ENCODE peak calls at places on chromosomes 7 and 10, in eight cellular contexts. One of them, this sample, is unnamed.

GRCh38 chr10:72086466-72087391 is 1.6 kb downstream of the SPOCK2 start:
- DNase-seq in AG10803: no peak
- DNase-seq in HFFc6: no peak
- DNase-seq in lung: no peak
- DNase-seq in H54: no peak
- DNase-seq in activated gamma-delta T cell treated with anti-CD3 and anti-CD28 coated beads, Interleukin-2, amount 50 U/mL, for 16 hours: peak; percentile 52
- DNase-seq in stimulated activated CD8-positive, alpha-beta memory T cell treated with anti-CD3 and anti-CD28 coated beads, Interleukin-2, amount 100 ng/mL, for 1 hour: peak; percentile 48
- DNase-seq in H1: peak; percentile 69
- DNase-seq in this sample: no peak

GRCh38 chr10:104128214-104128613 is 6.2 kb downstream of the SFR1 start:
- DNase-seq in AG10803: no peak
- DNase-seq in HFFc6: peak; percentile 16
- DNase-seq in lung: no peak
- DNase-seq in H54: no peak
- DNase-seq in activated gamma-delta T cell treated with anti-CD3 and anti-CD28 coated beads, Interleukin-2, amount 50 U/mL, for 16 hours: no peak
- DNase-seq in stimulated activated CD8-positive, alpha-beta memory T cell treated with anti-CD3 and anti-CD28 coated beads, Interleukin-2, amount 100 ng/mL, for 1 hour: no peak
- DNase-seq in H1: no peak
- DNase-seq in this sample: no peak

GRCh38 chr7:108290344-108291134 is 160.4 kb upstream of the LAMB4 start:
- DNase-seq in AG10803: no peak
- DNase-seq in HFFc6: no peak
- DNase-seq in lung: no peak
- DNase-seq in H54: no peak
- DNase-seq in activated gamma-delta T cell treated with anti-CD3 and anti-CD28 coated beads, Interleukin-2, amount 50 U/mL, for 16 hours: no peak
- DNase-seq in stimulated activated CD8-positive, alpha-beta memory T cell treated with anti-CD3 and anti-CD28 coated beads, Interleukin-2, amount 100 ng/mL, for 1 hour: no peak
- DNase-seq in H1: no peak
- DNase-seq in this sample: peak; percentile 18

GRCh38 chr7:95501261-95501816 is 15.6 kb downstream of the ASB4 start:
- DNase-seq in AG10803: no peak
- DNase-seq in HFFc6: no peak
- DNase-seq in lung: no peak
- DNase-seq in H54: no peak
- DNase-seq in activated gamma-delta T cell treated with anti-CD3 and anti-CD28 coated beads, Interleukin-2, amount 50 U/mL, for 16 hours: no peak
- DNase-seq in stimulated activated CD8-positive, alpha-beta memory T cell treated with anti-CD3 and anti-CD28 coated beads, Interleukin-2, amount 100 ng/mL, for 1 hour: no peak
- DNase-seq in H1: no peak
- DNase-seq in this sample: no peak

GRCh38 chr7:14507617-14508016 is 394.9 kb downstream of the DGKB start:
- DNase-seq in AG10803: peak; percentile 43
- DNase-seq in HFFc6: no peak
- DNase-seq in lung: no peak
- DNase-seq in H54: peak; percentile 19
- DNase-seq in activated gamma-delta T cell treated with anti-CD3 and anti-CD28 coated beads, Interleukin-2, amount 50 U/mL, for 16 hours: no peak
- DNase-seq in stimulated activated CD8-positive, alpha-beta memory T cell treated with anti-CD3 and anti-CD28 coated beads, Interleukin-2, amount 100 ng/mL, for 1 hour: no peak
- DNase-seq in H1: no peak
- DNase-seq in this sample: no peak

GRCh38 chr10:1374901-1375804 is 319.0 kb downstream of the WDR37 start:
- DNase-seq in AG10803: no peak
- DNase-seq in HFFc6: no peak
- DNase-seq in lung: no peak
- DNase-seq in H54: no peak
- DNase-seq in activated gamma-delta T cell treated with anti-CD3 and anti-CD28 coated beads, Interleukin-2, amount 50 U/mL, for 16 hours: no peak
- DNase-seq in stimulated activated CD8-positive, alpha-beta memory T cell treated with anti-CD3 and anti-CD28 coated beads, Interleukin-2, amount 100 ng/mL, for 1 hour: no peak
- DNase-seq in H1: peak; percentile 44
- DNase-seq in this sample: no peak

GRCh38 chr10:111873041-111873440 is 310.5 kb downstream of the GPAM start:
- DNase-seq in AG10803: no peak
- DNase-seq in HFFc6: no peak
- DNase-seq in lung: no peak
- DNase-seq in H54: no peak
- DNase-seq in activated gamma-delta T cell treated with anti-CD3 and anti-CD28 coated beads, Interleukin-2, amount 50 U/mL, for 16 hours: no peak
- DNase-seq in stimulated activated CD8-positive, alpha-beta memory T cell treated with anti-CD3 and anti-CD28 coated beads, Interleukin-2, amount 100 ng/mL, for 1 hour: no peak
- DNase-seq in H1: no peak
- DNase-seq in this sample: peak; percentile 96

GRCh38 chr10:132606536-132607316 is 69.1 kb downstream of the INPP5A start:
- DNase-seq in AG10803: no peak
- DNase-seq in HFFc6: no peak
- DNase-seq in lung: no peak
- DNase-seq in H54: no peak
- DNase-seq in activated gamma-delta T cell treated with anti-CD3 and anti-CD28 coated beads, Interleukin-2, amount 50 U/mL, for 16 hours: no peak
- DNase-seq in stimulated activated CD8-positive, alpha-beta memory T cell treated with anti-CD3 and anti-CD28 coated beads, Interleukin-2, amount 100 ng/mL, for 1 hour: no peak
- DNase-seq in H1: no peak
- DNase-seq in this sample: no peak

GRCh38 chr10:119776536-119776935 is 50.7 kb downstream of the INPP5F start:
- DNase-seq in AG10803: no peak
- DNase-seq in HFFc6: peak; percentile 50
- DNase-seq in lung: no peak
- DNase-seq in H54: no peak
- DNase-seq in activated gamma-delta T cell treated with anti-CD3 and anti-CD28 coated beads, Interleukin-2, amount 50 U/mL, for 16 hours: no peak
- DNase-seq in stimulated activated CD8-positive, alpha-beta memory T cell treated with anti-CD3 and anti-CD28 coated beads, Interleukin-2, amount 100 ng/mL, for 1 hour: no peak
- DNase-seq in H1: no peak
- DNase-seq in this sample: no peak

GRCh38 chr7:15602236-15602635 is 40.4 kb upstream of the AGMO start:
- DNase-seq in AG10803: no peak
- DNase-seq in HFFc6: no peak
- DNase-seq in lung: no peak
- DNase-seq in H54: no peak
- DNase-seq in activated gamma-delta T cell treated with anti-CD3 and anti-CD28 coated beads, Interleukin-2, amount 50 U/mL, for 16 hours: no peak
- DNase-seq in stimulated activated CD8-positive, alpha-beta memory T cell treated with anti-CD3 and anti-CD28 coated beads, Interleukin-2, amount 100 ng/mL, for 1 hour: no peak
- DNase-seq in H1: no peak
- DNase-seq in this sample: peak; percentile 56

GRCh38 chr7:151520419-151521229 is 929 bp upstream of the RHEB start:
- DNase-seq in AG10803: peak; percentile 11
- DNase-seq in HFFc6: no peak
- DNase-seq in lung: peak; percentile 48
- DNase-seq in H54: peak; percentile 51
- DNase-seq in activated gamma-delta T cell treated with anti-CD3 and anti-CD28 coated beads, Interleukin-2, amount 50 U/mL, for 16 hours: peak; percentile 24
- DNase-seq in stimulated activated CD8-positive, alpha-beta memory T cell treated with anti-CD3 and anti-CD28 coated beads, Interleukin-2, amount 100 ng/mL, for 1 hour: peak; percentile 2
- DNase-seq in H1: peak; percentile 56
- DNase-seq in this sample: no peak

GRCh38 chr10:62433181-62433692 is 59.1 kb downstream of the ZNF365 start:
- DNase-seq in AG10803: peak; percentile 95
- DNase-seq in HFFc6: peak; percentile 97
- DNase-seq in lung: peak; percentile 42
- DNase-seq in H54: peak; percentile 40
- DNase-seq in activated gamma-delta T cell treated with anti-CD3 and anti-CD28 coated beads, Interleukin-2, amount 50 U/mL, for 16 hours: peak; percentile 34
- DNase-seq in stimulated activated CD8-positive, alpha-beta memory T cell treated with anti-CD3 and anti-CD28 coated beads, Interleukin-2, amount 100 ng/mL, for 1 hour: peak; percentile 7
- DNase-seq in H1: no peak
- DNase-seq in this sample: no peak

GRCh38 chr7:47669178-47669878 is 87.4 kb upstream of the TNS3 start:
- DNase-seq in AG10803: peak; percentile 90
- DNase-seq in HFFc6: peak; percentile 93
- DNase-seq in lung: peak; percentile 45
- DNase-seq in H54: peak; percentile 97
- DNase-seq in activated gamma-delta T cell treated with anti-CD3 and anti-CD28 coated beads, Interleukin-2, amount 50 U/mL, for 16 hours: no peak
- DNase-seq in stimulated activated CD8-positive, alpha-beta memory T cell treated with anti-CD3 and anti-CD28 coated beads, Interleukin-2, amount 100 ng/mL, for 1 hour: no peak
- DNase-seq in H1: no peak
- DNase-seq in this sample: no peak

GRCh38 chr7:112889268-112889667 is 99.1 kb upstream of the TMEM168 start:
- DNase-seq in AG10803: no peak
- DNase-seq in HFFc6: no peak
- DNase-seq in lung: no peak
- DNase-seq in H54: no peak
- DNase-seq in activated gamma-delta T cell treated with anti-CD3 and anti-CD28 coated beads, Interleukin-2, amount 50 U/mL, for 16 hours: no peak
- DNase-seq in stimulated activated CD8-positive, alpha-beta memory T cell treated with anti-CD3 and anti-CD28 coated beads, Interleukin-2, amount 100 ng/mL, for 1 hour: no peak
- DNase-seq in H1: no peak
- DNase-seq in this sample: no peak

GRCh38 chr10:33328253-33328652 is 6.2 kb downstream of the NRP1 start:
- DNase-seq in AG10803: no peak
- DNase-seq in HFFc6: no peak
- DNase-seq in lung: no peak
- DNase-seq in H54: no peak
- DNase-seq in activated gamma-delta T cell treated with anti-CD3 and anti-CD28 coated beads, Interleukin-2, amount 50 U/mL, for 16 hours: no peak
- DNase-seq in stimulated activated CD8-positive, alpha-beta memory T cell treated with anti-CD3 and anti-CD28 coated beads, Interleukin-2, amount 100 ng/mL, for 1 hour: no peak
- DNase-seq in H1: no peak
- DNase-seq in this sample: no peak

GRCh38 chr7:24828871-24829661 is 71.8 kb upstream of the GSDME start:
- DNase-seq in AG10803: peak; percentile 39
- DNase-seq in HFFc6: no peak
- DNase-seq in lung: no peak
- DNase-seq in H54: no peak
- DNase-seq in activated gamma-delta T cell treated with anti-CD3 and anti-CD28 coated beads, Interleukin-2, amount 50 U/mL, for 16 hours: no peak
- DNase-seq in stimulated activated CD8-positive, alpha-beta memory T cell treated with anti-CD3 and anti-CD28 coated beads, Interleukin-2, amount 100 ng/mL, for 1 hour: no peak
- DNase-seq in H1: no peak
- DNase-seq in this sample: no peak

GRCh38 chr10:53223846-53224245 is 451.3 kb upstream of the MBL2 start:
- DNase-seq in AG10803: no peak
- DNase-seq in HFFc6: no peak
- DNase-seq in lung: no peak
- DNase-seq in H54: no peak
- DNase-seq in activated gamma-delta T cell treated with anti-CD3 and anti-CD28 coated beads, Interleukin-2, amount 50 U/mL, for 16 hours: no peak
- DNase-seq in stimulated activated CD8-positive, alpha-beta memory T cell treated with anti-CD3 and anti-CD28 coated beads, Interleukin-2, amount 100 ng/mL, for 1 hour: no peak
- DNase-seq in H1: no peak
- DNase-seq in this sample: no peak

GRCh38 chr7:12709731-12710502 is 22.5 kb downstream of the ARL4A start:
- DNase-seq in AG10803: peak; percentile 92
- DNase-seq in HFFc6: peak; percentile 57
- DNase-seq in lung: no peak
- DNase-seq in H54: no peak
- DNase-seq in activated gamma-delta T cell treated with anti-CD3 and anti-CD28 coated beads, Interleukin-2, amount 50 U/mL, for 16 hours: no peak
- DNase-seq in stimulated activated CD8-positive, alpha-beta memory T cell treated with anti-CD3 and anti-CD28 coated beads, Interleukin-2, amount 100 ng/mL, for 1 hour: no peak
- DNase-seq in H1: no peak
- DNase-seq in this sample: no peak

GRCh38 chr10:29389935-29390334 is 101.1 kb downstream of the LYZL1 start:
- DNase-seq in AG10803: no peak
- DNase-seq in HFFc6: no peak
- DNase-seq in lung: no peak
- DNase-seq in H54: no peak
- DNase-seq in activated gamma-delta T cell treated with anti-CD3 and anti-CD28 coated beads, Interleukin-2, amount 50 U/mL, for 16 hours: no peak
- DNase-seq in stimulated activated CD8-positive, alpha-beta memory T cell treated with anti-CD3 and anti-CD28 coated beads, Interleukin-2, amount 100 ng/mL, for 1 hour: no peak
- DNase-seq in H1: no peak
- DNase-seq in this sample: no peak

GRCh38 chr7:47783456-47784240 is 164.6 kb downstream of the PKD1L1 start:
- DNase-seq in AG10803: peak; percentile 97
- DNase-seq in HFFc6: peak; percentile 93
- DNase-seq in lung: no peak
- DNase-seq in H54: no peak
- DNase-seq in activated gamma-delta T cell treated with anti-CD3 and anti-CD28 coated beads, Interleukin-2, amount 50 U/mL, for 16 hours: no peak
- DNase-seq in stimulated activated CD8-positive, alpha-beta memory T cell treated with anti-CD3 and anti-CD28 coated beads, Interleukin-2, amount 100 ng/mL, for 1 hour: no peak
- DNase-seq in H1: no peak
- DNase-seq in this sample: no peak

GRCh38 chr7:34011017-34011680 is 105.8 kb downstream of the BMPER start:
- DNase-seq in AG10803: peak; percentile 36
- DNase-seq in HFFc6: no peak
- DNase-seq in lung: no peak
- DNase-seq in H54: no peak
- DNase-seq in activated gamma-delta T cell treated with anti-CD3 and anti-CD28 coated beads, Interleukin-2, amount 50 U/mL, for 16 hours: no peak
- DNase-seq in stimulated activated CD8-positive, alpha-beta memory T cell treated with anti-CD3 and anti-CD28 coated beads, Interleukin-2, amount 100 ng/mL, for 1 hour: no peak
- DNase-seq in H1: no peak
- DNase-seq in this sample: no peak

GRCh38 chr10:35643151-35643975 is 1.3 kb upstream of the FZD8 start:
- DNase-seq in AG10803: peak; percentile 63
- DNase-seq in HFFc6: no peak
- DNase-seq in lung: peak; percentile 65
- DNase-seq in H54: peak; percentile 71
- DNase-seq in activated gamma-delta T cell treated with anti-CD3 and anti-CD28 coated beads, Interleukin-2, amount 50 U/mL, for 16 hours: no peak
- DNase-seq in stimulated activated CD8-positive, alpha-beta memory T cell treated with anti-CD3 and anti-CD28 coated beads, Interleukin-2, amount 100 ng/mL, for 1 hour: no peak
- DNase-seq in H1: peak; percentile 78
- DNase-seq in this sample: peak; percentile 25

GRCh38 chr7:137687556-137688280 is 159.1 kb downstream of the DGKI start:
- DNase-seq in AG10803: peak; percentile 81
- DNase-seq in HFFc6: peak; percentile 51
- DNase-seq in lung: no peak
- DNase-seq in H54: no peak
- DNase-seq in activated gamma-delta T cell treated with anti-CD3 and anti-CD28 coated beads, Interleukin-2, amount 50 U/mL, for 16 hours: no peak
- DNase-seq in stimulated activated CD8-positive, alpha-beta memory T cell treated with anti-CD3 and anti-CD28 coated beads, Interleukin-2, amount 100 ng/mL, for 1 hour: no peak
- DNase-seq in H1: no peak
- DNase-seq in this sample: no peak

GRCh38 chr7:28579571-28579970 is 167.3 kb downstream of the CREB5 start:
- DNase-seq in AG10803: no peak
- DNase-seq in HFFc6: no peak
- DNase-seq in lung: no peak
- DNase-seq in H54: no peak
- DNase-seq in activated gamma-delta T cell treated with anti-CD3 and anti-CD28 coated beads, Interleukin-2, amount 50 U/mL, for 16 hours: no peak
- DNase-seq in stimulated activated CD8-positive, alpha-beta memory T cell treated with anti-CD3 and anti-CD28 coated beads, Interleukin-2, amount 100 ng/mL, for 1 hour: no peak
- DNase-seq in H1: no peak
- DNase-seq in this sample: no peak

GRCh38 chr10:122170802-122171201 is 100.3 kb upstream of the BTBD16 start:
- DNase-seq in AG10803: no peak
- DNase-seq in HFFc6: no peak
- DNase-seq in lung: no peak
- DNase-seq in H54: no peak
- DNase-seq in activated gamma-delta T cell treated with anti-CD3 and anti-CD28 coated beads, Interleukin-2, amount 50 U/mL, for 16 hours: no peak
- DNase-seq in stimulated activated CD8-positive, alpha-beta memory T cell treated with anti-CD3 and anti-CD28 coated beads, Interleukin-2, amount 100 ng/mL, for 1 hour: no peak
- DNase-seq in H1: no peak
- DNase-seq in this sample: no peak

GRCh38 chr7:15780271-15780670 is 93.8 kb upstream of the MEOX2 start:
- DNase-seq in AG10803: peak; percentile 80
- DNase-seq in HFFc6: peak; percentile 63
- DNase-seq in lung: no peak
- DNase-seq in H54: no peak
- DNase-seq in activated gamma-delta T cell treated with anti-CD3 and anti-CD28 coated beads, Interleukin-2, amount 50 U/mL, for 16 hours: no peak
- DNase-seq in stimulated activated CD8-positive, alpha-beta memory T cell treated with anti-CD3 and anti-CD28 coated beads, Interleukin-2, amount 100 ng/mL, for 1 hour: no peak
- DNase-seq in H1: no peak
- DNase-seq in this sample: no peak

GRCh38 chr7:99448855-99449254 is 10.1 kb downstream of the CPSF4 start:
- DNase-seq in AG10803: no peak
- DNase-seq in HFFc6: no peak
- DNase-seq in lung: no peak
- DNase-seq in H54: no peak
- DNase-seq in activated gamma-delta T cell treated with anti-CD3 and anti-CD28 coated beads, Interleukin-2, amount 50 U/mL, for 16 hours: no peak
- DNase-seq in stimulated activated CD8-positive, alpha-beta memory T cell treated with anti-CD3 and anti-CD28 coated beads, Interleukin-2, amount 100 ng/mL, for 1 hour: no peak
- DNase-seq in H1: no peak
- DNase-seq in this sample: no peak

GRCh38 chr10:64977912-64978311 is 1456.7 kb downstream of the REEP3 start:
- DNase-seq in AG10803: no peak
- DNase-seq in HFFc6: no peak
- DNase-seq in lung: no peak
- DNase-seq in H54: no peak
- DNase-seq in activated gamma-delta T cell treated with anti-CD3 and anti-CD28 coated beads, Interleukin-2, amount 50 U/mL, for 16 hours: no peak
- DNase-seq in stimulated activated CD8-positive, alpha-beta memory T cell treated with anti-CD3 and anti-CD28 coated beads, Interleukin-2, amount 100 ng/mL, for 1 hour: no peak
- DNase-seq in H1: no peak
- DNase-seq in this sample: no peak

GRCh38 chr7:26346611-26347200 is 55.0 kb downstream of the SNX10 start:
- DNase-seq in AG10803: no peak
- DNase-seq in HFFc6: no peak
- DNase-seq in lung: no peak
- DNase-seq in H54: peak; percentile 92
- DNase-seq in activated gamma-delta T cell treated with anti-CD3 and anti-CD28 coated beads, Interleukin-2, amount 50 U/mL, for 16 hours: no peak
- DNase-seq in stimulated activated CD8-positive, alpha-beta memory T cell treated with anti-CD3 and anti-CD28 coated beads, Interleukin-2, amount 100 ng/mL, for 1 hour: no peak
- DNase-seq in H1: no peak
- DNase-seq in this sample: no peak

GRCh38 chr10:36578306-36578705 is 547.1 kb upstream of the ANKRD30A start:
- DNase-seq in AG10803: peak; percentile 75
- DNase-seq in HFFc6: no peak
- DNase-seq in lung: no peak
- DNase-seq in H54: peak; percentile 31
- DNase-seq in activated gamma-delta T cell treated with anti-CD3 and anti-CD28 coated beads, Interleukin-2, amount 50 U/mL, for 16 hours: no peak
- DNase-seq in stimulated activated CD8-positive, alpha-beta memory T cell treated with anti-CD3 and anti-CD28 coated beads, Interleukin-2, amount 100 ng/mL, for 1 hour: no peak
- DNase-seq in H1: no peak
- DNase-seq in this sample: no peak

This sample was measured in SK-N-DZ.